ENCODE peak calls at places on chromosomes 13 and 19, in four cellular contexts. A is activated B cell treated with CpG ODN at 0.5 μM for 24 hours; T is CD8-positive, alpha-beta T cell; H is RWPE1. O is an unnamed sample.

GRCh38 chr13:70391678-70392077 is 283.4 kb upstream of the KLHL1 start:
- DNase-seq in T (no peak), H (no peak), A (no peak), O (no peak)

GRCh38 chr19:45952691-45953505 is 20.8 kb downstream of the NOVA2 start:
- DNase-seq in H (peak), A (no peak), T (peak), O (no peak)

GRCh38 chr13:27636624-27637288 is 15.1 kb downstream of the POLR1D start:
- DNase-seq in H (no peak), T (no peak), A (no peak), O (no peak)

GRCh38 chr13:79393564-79394249 is 12.3 kb downstream of the RBM26 start:
- DNase-seq in H (no peak), A (peak), T (peak), O (no peak)

GRCh38 chr19:15265849-15266248 is 33.6 kb upstream of the EPHX3 start:
- DNase-seq in H (peak), A (no peak), T (no peak), O (no peak)

GRCh38 chr19:4516939-4517300 is 1.4 kb downstream of the PLIN4 start:
- DNase-seq in T (no peak), H (no peak), A (no peak), O (no peak)

GRCh38 chr19:5480427-5480836 is 25.2 kb downstream of the ZNRF4 start:
- DNase-seq in A (no peak), T (peak), H (peak), O (no peak)

GRCh38 chr19:15195987-15196682 is 4.7 kb downstream of the NOTCH3 start:
- DNase-seq in A (no peak), H (peak), T (no peak), O (no peak)

GRCh38 chr13:33258437-33259193 is 26.9 kb downstream of the STARD13 start:
- DNase-seq in A (no peak), T (no peak), H (no peak), O (no peak)

GRCh38 chr19:8655340-8655709 is 24.9 kb downstream of the NFILZ start:
- DNase-seq in H (no peak), T (peak), A (no peak), O (no peak)

GRCh38 chr19:15555759-15556633 is 47.7 kb downstream of the CYP4F22 start:
- DNase-seq in H (peak), T (peak), A (peak), O (peak)

GRCh38 chr19:2602391-2603181 is 99.9 kb downstream of the GNG7 start:
- DNase-seq in H (peak), A (no peak), T (no peak), O (no peak)

GRCh38 chr19:5144545-5145179 is 175.7 kb downstream of the KDM4B start:
- DNase-seq in H (no peak), T (no peak), A (no peak), O (no peak)

GRCh38 chr13:49023441-49023840 is 47.7 kb downstream of the FNDC3A start:
- DNase-seq in T (no peak), A (no peak), H (peak), O (no peak)

GRCh38 chr13:27300941-27301586 is 30.4 kb downstream of the RASL11A start:
- DNase-seq in A (no peak), H (no peak), T (no peak), O (no peak)

GRCh38 chr13:48595330-48596127 is 58.2 kb upstream of the CYSLTR2 start:
- DNase-seq in H (peak), A (no peak), T (peak), O (no peak)

GRCh38 chr19:12969292-12969988 is at the start of gene DAND5:
- DNase-seq in T (no peak), H (no peak), A (no peak), O (no peak)

GRCh38 chr13:50387124-50387581 is 371.9 kb downstream of the KCNRG start:
- DNase-seq in H (no peak), A (peak), T (peak), O (no peak)
- TF ChIP-seq CTCF in H (no peak), A (no peak), T (no peak), O (peak)

DNA sequence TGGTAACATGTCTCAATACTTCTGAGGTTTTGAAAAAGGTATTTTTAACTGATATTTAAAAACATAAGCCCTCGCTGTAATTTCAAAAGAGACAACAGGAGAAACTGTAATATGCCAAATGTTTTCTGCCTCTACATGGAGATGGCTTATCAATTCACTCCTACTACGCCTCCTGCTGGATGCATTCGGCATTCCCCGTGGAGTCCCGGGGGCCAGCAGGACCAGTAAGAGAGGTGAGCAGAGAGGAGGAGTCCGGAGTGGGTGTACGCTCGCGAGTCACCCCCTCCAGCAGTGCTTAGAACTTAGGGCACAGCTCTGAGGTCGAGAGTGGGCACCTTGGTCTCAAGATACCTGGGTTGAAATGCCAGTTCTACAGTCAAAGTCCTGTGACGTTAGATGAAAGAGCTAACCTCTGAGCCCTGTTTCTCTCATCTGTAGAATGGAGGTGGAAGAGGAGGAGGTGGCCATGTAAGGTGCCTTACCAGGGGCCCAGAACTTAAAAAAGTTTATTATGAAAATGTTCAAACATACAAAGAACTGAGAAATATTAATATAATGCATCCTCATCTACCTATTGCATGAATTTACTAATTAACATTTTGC is 110.2 kb downstream of the STK24 start:
- DNase-seq in T (no peak), H (peak), A (no peak), O (peak)
- TF ChIP-seq CTCF in T (no peak), H (peak), A (peak), O (peak)

GRCh38 chr19:51364200-51365106 is 1.7 kb downstream of the ETFB start:
- DNase-seq in A (no peak), T (no peak), H (peak), O (no peak)

GRCh38 chr19:51366050-51366998 is at the start of gene ETFB:
- DNase-seq in H (peak), T (peak), A (peak), O (peak)

GRCh38 chr19:51366999-51367564 is 894 bp upstream of the ETFB start:
- DNase-seq in T (no peak), A (peak), H (no peak), O (no peak)

GRCh38 chr19:51367565-51368365 is 1.0 kb downstream of the CLDND2 start:
- DNase-seq in T (peak), H (peak), A (peak), O (peak)

DNA sequence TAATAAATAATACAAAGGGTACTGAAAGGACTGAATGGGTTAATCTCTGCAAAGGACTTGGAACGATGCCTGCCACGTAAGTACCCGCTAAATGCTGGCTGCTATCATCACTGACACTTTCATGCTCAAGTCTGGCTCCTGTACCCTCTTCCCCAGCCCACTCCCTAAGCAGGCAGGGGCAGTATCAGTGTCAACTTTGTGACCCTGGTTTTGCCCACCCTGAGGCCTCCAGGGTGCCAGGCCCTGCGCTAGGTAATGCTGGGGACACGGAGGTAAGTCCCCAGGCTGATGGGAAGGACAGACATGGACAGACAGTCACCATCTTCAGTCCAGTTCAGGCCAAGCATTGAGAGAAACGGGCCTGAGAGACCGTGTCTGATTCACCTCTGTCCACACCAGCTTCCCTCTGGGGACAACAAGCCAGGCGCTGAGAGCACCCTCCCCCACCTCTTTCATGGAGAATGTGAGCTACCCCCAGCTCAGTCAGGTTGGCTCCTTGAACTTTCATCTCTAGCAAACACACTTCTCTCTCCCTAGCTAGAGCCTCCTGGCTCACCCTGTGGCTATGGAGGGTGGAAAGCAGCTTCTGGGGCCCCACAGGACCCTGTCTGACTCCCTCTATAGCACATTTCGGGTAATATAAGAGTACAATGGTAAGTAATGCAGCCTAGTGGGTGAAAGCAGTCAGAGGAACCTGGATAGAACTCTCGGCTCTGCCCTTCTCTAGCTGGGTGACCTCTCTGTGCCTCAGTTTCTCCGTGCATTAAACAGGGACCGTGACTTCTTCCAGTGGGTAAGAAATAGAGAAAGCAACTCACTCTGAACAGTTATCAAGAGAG is 758 bp downstream of the ETFB start:
- DNase-seq in T (no peak), A (peak), H (no peak), O (no peak)
- TF ChIP-seq CTCF in T (peak), A (no peak), H (no peak), O (no peak)

GRCh38 chr19:55912916-55913315 is 19.2 kb downstream of the NLRP13 start:
- DNase-seq in H (no peak), T (no peak), A (no peak), O (no peak)

GRCh38 chr19:55909801-55910200 is 22.3 kb downstream of the NLRP13 start:
- DNase-seq in H (no peak), A (no peak), T (no peak), O (no peak)

GRCh38 chr19:55913643-55914268 is 18.4 kb downstream of the NLRP13 start:
- DNase-seq in H (no peak), A (no peak), T (no peak), O (no peak)
- TF ChIP-seq CTCF in H (no peak), A (no peak), T (no peak), O (peak)

GRCh38 chr13:41060723-41061074 is 610 bp upstream of the WBP4 start:
- DNase-seq in A (peak), T (peak), H (peak), O (no peak)
- TF ChIP-seq CTCF in A (no peak), T (no peak), H (no peak), O (no peak)

GRCh38 chr13:111516712-111517640 is 196.5 kb downstream of the TEX29 start:
- DNase-seq in A (no peak), T (no peak), H (no peak), O (no peak)

GRCh38 chr13:111517641-111518010 is 197.2 kb downstream of the TEX29 start:
- DNase-seq in T (no peak), H (no peak), A (no peak), O (no peak)

GRCh38 chr13:111519041-111519440 is 198.6 kb downstream of the TEX29 start:
- DNase-seq in H (no peak), A (no peak), T (no peak), O (no peak)

GRCh38 chr13:111519490-111520170 is 199.2 kb downstream of the TEX29 start:
- DNase-seq in H (no peak), A (no peak), T (no peak), O (no peak)

DNA sequence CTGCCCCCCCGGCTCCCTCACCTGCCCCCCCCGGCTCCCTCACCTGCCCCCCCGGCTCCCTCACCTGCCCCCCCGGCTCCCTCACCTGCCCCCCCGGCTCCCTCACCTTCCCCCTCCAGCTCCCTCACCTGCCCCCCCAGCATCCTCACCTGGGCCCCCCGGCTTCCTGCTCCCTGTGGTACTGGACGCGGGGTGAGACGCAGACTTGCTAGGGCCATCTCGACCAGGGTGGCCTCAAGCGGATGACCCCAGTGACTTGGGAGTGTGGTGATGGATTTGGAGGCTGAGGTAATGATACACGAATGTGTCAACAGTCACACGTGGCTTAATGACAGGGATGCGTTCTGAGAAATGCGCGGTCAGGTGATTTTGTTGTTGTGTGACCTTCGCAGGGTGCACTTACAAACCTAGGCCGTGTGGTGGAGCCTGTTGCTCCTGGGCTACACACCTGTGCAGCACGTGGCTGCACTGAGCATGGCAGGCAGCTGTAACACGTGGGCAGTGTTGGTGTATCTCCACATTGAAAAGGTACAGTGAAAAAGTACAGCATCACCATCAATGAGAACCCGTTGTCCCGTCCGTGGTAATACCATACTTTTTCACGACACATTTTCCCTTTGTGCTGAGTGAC is 197.8 kb downstream of the TEX29 start:
- DNase-seq in A (no peak), H (no peak), T (no peak), O (no peak)
- TF ChIP-seq CTCF in A (no peak), H (no peak), T (no peak), O (no peak)

GRCh38 chr19:52351512-52351911 is 15.5 kb downstream of the ZNF610 start:
- DNase-seq in A (no peak), H (no peak), T (no peak), O (no peak)
- TF ChIP-seq CTCF in A (no peak), H (no peak), T (no peak), O (peak)

O was measured in D721Med.